ENCODE peak calls at places on chromosomes 7 and 10, in five cellular contexts. C is AG04450, R is right atrium auricular region, X is cardiac muscle cell, O is Panc1. G is an unnamed sample.

GRCh38 chr7:137774793-137775201 is 72.0 kb downstream of the DGKI start:
- DNase-seq in R (no peak), X (no peak), C (no peak), O (peak), G (no peak)

GRCh38 chr7:90262438-90262837 is 17.5 kb downstream of the CFAP69 start:
- DNase-seq in R (no peak), X (peak), O (peak), C (no peak), G (no peak)

GRCh38 chr10:91796332-91797076 is 1.7 kb upstream of the TNKS2 start:
- DNase-seq in C (no peak), O (no peak), R (no peak), X (peak), G (no peak)

GRCh38 chr7:29063231-29063630 is 83.1 kb downstream of the CPVL start:
- DNase-seq in O (no peak), R (no peak), C (no peak), X (peak), G (no peak)

GRCh38 chr7:141045126-141045841 is 28.6 kb upstream of the TMEM178B start:
- DNase-seq in C (no peak), R (no peak), X (no peak), O (no peak), G (no peak)

GRCh38 chr10:58457761-58458616 is 54.7 kb upstream of the BICC1 start:
- DNase-seq in C (peak), O (no peak), R (peak), X (peak), G (no peak)

GRCh38 chr10:48616436-48616835 is 11.6 kb upstream of the ARHGAP22 start:
- DNase-seq in C (no peak), R (no peak), X (no peak), O (no peak), G (no peak)

GRCh38 chr10:82211331-82211730 is 336.3 kb downstream of the NRG3 start:
- DNase-seq in R (no peak), X (peak), O (no peak), C (no peak), G (no peak)

GRCh38 chr7:25615603-25616002 is 387.3 kb upstream of the NPVF start:
- DNase-seq in R (no peak), X (no peak), C (no peak), O (no peak), G (no peak)

GRCh38 chr7:37117261-37117660 is 331.4 kb downstream of the ELMO1 start:
- DNase-seq in C (no peak), O (no peak), X (no peak), R (no peak), G (peak)

GRCh38 chr7:105985250-105985649 is 22.2 kb downstream of the CDHR3 start:
- DNase-seq in O (no peak), X (no peak), C (no peak), R (no peak), G (no peak)

GRCh38 chr7:99407849-99408346 is 499 bp downstream of the PDAP1 start:
- DNase-seq in O (no peak), R (peak), X (peak), C (no peak), G (no peak)

GRCh38 chr7:112500619-112501018 is 19.8 kb downstream of the LSMEM1 start:
- DNase-seq in O (no peak), X (no peak), R (no peak), C (no peak), G (no peak)

GRCh38 chr7:20438665-20439376 is 108.1 kb downstream of the ITGB8 start:
- DNase-seq in O (no peak), X (no peak), R (no peak), C (no peak), G (no peak)

GRCh38 chr7:78017621-78018100 is 219.1 kb downstream of the PHTF2 start:
- DNase-seq in R (no peak), X (no peak), O (no peak), C (no peak), G (no peak)

GRCh38 chr7:23106801-23107713 is 1.5 kb downstream of the KLHL7 start:
- DNase-seq in O (no peak), R (no peak), C (no peak), X (peak), G (no peak)

GRCh38 chr10:132194726-132195125 is 8.0 kb downstream of the DPYSL4 start:
- DNase-seq in R (no peak), O (no peak), C (no peak), X (no peak), G (no peak)

GRCh38 chr10:132383026-132383565 is 13.9 kb upstream of the PWWP2B start:
- DNase-seq in C (no peak), X (no peak), O (no peak), R (no peak), G (no peak)

GRCh38 chr10:4281207-4281825 is 496.3 kb upstream of the KLF6 start:
- DNase-seq in C (no peak), R (no peak), O (no peak), X (no peak), G (no peak)

GRCh38 chr10:86848747-86849146 is 92.3 kb downstream of the BMPR1A start:
- DNase-seq in X (no peak), O (no peak), R (no peak), C (no peak), G (no peak)

GRCh38 chr10:86850481-86850880 is 94.1 kb downstream of the BMPR1A start:
- DNase-seq in R (no peak), X (no peak), C (no peak), O (no peak), G (no peak)

GRCh38 chr10:86849495-86849894 is 93.1 kb downstream of the BMPR1A start:
- DNase-seq in C (no peak), R (no peak), O (no peak), X (no peak), G (no peak)

GRCh38 chr10:86851329-86852207 is 95.1 kb downstream of the BMPR1A start:
- DNase-seq in R (no peak), C (peak), X (peak), O (no peak), G (no peak)

GRCh38 chr10:86846088-86846487 is 89.7 kb downstream of the BMPR1A start:
- DNase-seq in C (no peak), R (no peak), X (no peak), O (no peak), G (no peak)
- H3K4me3 ChIP-seq in C (no peak), R (no peak), X (no peak), O (no peak), G (no peak)

GRCh38 chr10:17216217-17216900 is 11.7 kb upstream of the VIM start:
- DNase-seq in R (no peak), O (no peak), C (no peak), X (peak), G (no peak)

GRCh38 chr10:17214486-17214885 is 13.0 kb upstream of the TRDMT1 start:
- DNase-seq in O (no peak), X (peak), C (no peak), R (no peak), G (no peak)

GRCh38 chr10:17215782-17216122 is 12.3 kb upstream of the VIM start:
- DNase-seq in R (no peak), X (no peak), O (no peak), C (no peak), G (no peak)

GRCh38 chr10:17213646-17214349 is 12.3 kb upstream of the TRDMT1 start:
- DNase-seq in C (no peak), R (no peak), X (no peak), O (no peak), G (no peak)

GRCh38 chr10:17214991-17215781 is 12.9 kb upstream of the VIM start:
- DNase-seq in X (peak), C (peak), R (no peak), O (no peak), G (no peak)
- H3K4me3 ChIP-seq in X (no peak), C (peak), R (no peak), O (peak), G (no peak)

DNA sequence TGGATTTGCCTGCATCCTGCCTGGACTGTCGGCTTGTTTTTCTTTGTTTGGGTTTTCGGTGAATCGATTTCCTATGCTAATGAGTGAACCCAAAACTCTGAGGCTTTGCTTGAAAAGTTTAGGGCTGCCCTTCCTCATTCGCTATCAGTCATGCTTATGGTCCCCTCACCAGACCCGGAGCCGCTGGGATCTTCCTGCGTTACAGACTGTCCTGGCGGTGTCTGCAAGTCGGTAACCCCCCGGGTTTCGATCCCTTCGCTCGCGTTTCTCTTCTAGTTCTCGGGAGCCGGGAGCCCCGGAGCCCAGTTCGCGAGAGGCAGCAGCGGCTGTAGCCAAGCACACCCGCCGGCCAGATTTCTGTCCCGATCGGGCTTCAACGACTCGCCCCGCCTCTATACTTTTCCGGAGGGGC is 2.2 kb downstream of the EMX2 start:
- DNase-seq in C (no peak), X (no peak), O (no peak), R (no peak), G (no peak)
- H3K4me3 ChIP-seq in C (no peak), X (no peak), O (peak), R (peak), G (no peak)

GRCh38 chr10:29525762-29526161 is 109.0 kb downstream of the SVIL start:
- DNase-seq in O (no peak), C (no peak), R (no peak), X (no peak), G (no peak)

GRCh38 chr10:29524294-29524693 is 110.5 kb downstream of the SVIL start:
- DNase-seq in R (no peak), C (no peak), O (no peak), X (no peak), G (no peak)

GRCh38 chr10:29519670-29520069 is 115.1 kb downstream of the SVIL start:
- DNase-seq in R (no peak), X (no peak), C (no peak), O (no peak), G (no peak)

GRCh38 chr10:29524720-29525119 is 110.1 kb downstream of the SVIL start:
- DNase-seq in C (no peak), O (no peak), X (no peak), R (no peak), G (no peak)

GRCh38 chr10:29522038-29522855 is 112.5 kb downstream of the SVIL start:
- DNase-seq in O (no peak), X (no peak), C (no peak), R (no peak), G (no peak)
- H3K4me3 ChIP-seq in O (no peak), X (no peak), C (no peak), R (no peak), G (no peak)

DNA sequence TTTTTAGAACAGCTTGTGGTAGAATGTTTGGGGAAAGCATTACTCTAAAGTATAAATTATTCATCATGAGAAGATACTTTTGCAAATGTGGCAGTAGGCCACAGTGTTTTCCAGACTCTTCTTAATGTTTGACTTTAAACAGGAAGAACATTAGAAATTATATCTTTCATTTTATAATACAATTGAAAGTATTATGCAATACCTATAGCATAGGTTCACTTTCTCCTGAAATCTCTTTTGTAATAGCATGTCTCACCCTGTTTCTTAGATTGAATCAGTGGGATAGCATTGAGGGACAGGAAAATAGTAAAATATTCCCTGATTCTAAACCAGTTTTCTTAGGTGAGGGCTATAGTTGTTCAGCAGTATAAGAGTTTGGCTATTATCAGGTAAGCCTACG is 23.1 kb downstream of the ANKIB1 start:
- DNase-seq in C (no peak), X (no peak), O (no peak), R (no peak), G (no peak)
- H3K4me3 ChIP-seq in C (no peak), X (no peak), O (no peak), R (no peak), G (no peak)

GRCh38 chr10:129972966-129973673 is 9.0 kb upstream of the EBF3 start:
- DNase-seq in X (no peak), C (no peak), O (no peak), R (no peak), G (no peak)
- H3K4me3 ChIP-seq in X (no peak), C (no peak), O (no peak), R (no peak), G (peak)

GRCh38 chr10:49761201-49761788 is 828 bp downstream of the OGDHL start:
- DNase-seq in O (no peak), C (no peak), X (no peak), R (no peak), G (no peak)
- H3K4me3 ChIP-seq in O (peak), C (no peak), X (peak), R (peak), G (peak)